ENCODE peak calls at places on chromosome 9, in seven cellular contexts. N is heart right ventricle; P is naive thymus-derived CD4-positive, alpha-beta T cell; E is upper lobe of right lung; V is effector memory CD4-positive, alpha-beta T cell; Q is neuronal stem cell; X is HCT116. O is an unnamed sample. For H3K4me1 and H3K36me3, the result is how much of the 10 kb centered on the place peaks cover.

GRCh38 chr9:68685770-68686169 is 19.3 kb upstream of the PIP5K1B start:
- DNase-seq in P (no peak), E (no peak), V (no peak), Q (no peak), X (peak), N (no peak), O (no peak)

GRCh38 chr9:118252027-118252426 is 547.8 kb downstream of the TLR4 start:
- DNase-seq in P (no peak), Q (no peak), E (no peak), N (no peak), X (no peak), V (no peak), O (no peak)

GRCh38 chr9:9961934-9962333 is 650.9 kb downstream of the PTPRD start:
- DNase-seq in X (no peak), V (no peak), E (no peak), N (no peak), P (no peak), Q (no peak), O (no peak)

GRCh38 chr9:715310-715709 is 126.2 kb upstream of the DMRT1 start:
- DNase-seq in E (no peak), V (no peak), Q (no peak), N (no peak), P (no peak), X (no peak), O (no peak)

GRCh38 chr9:101274971-101275670 is 109.7 kb downstream of the BAAT start:
- DNase-seq in Q (no peak), N (no peak), E (no peak), P (no peak), X (no peak), V (no peak), O (no peak)

GRCh38 chr9:122092611-122093506 is at the start of gene TTLL11:
- DNase-seq in V (peak), E (peak), N (peak), P (peak), X (peak), Q (peak), O (peak)

GRCh38 chr9:82105729-82106128 is 117.2 kb downstream of the SPATA31D1 start:
- DNase-seq in Q (no peak), X (no peak), V (no peak), N (no peak), E (no peak), P (no peak), O (no peak)

GRCh38 chr9:35350212-35350611 is 139.7 kb upstream of the RUSC2 start:
- DNase-seq in P (no peak), E (no peak), Q (no peak), X (no peak), V (no peak), N (no peak), O (no peak)

GRCh38 chr9:77163889-77164288 is 13.4 kb upstream of the VPS13A start:
- DNase-seq in N (no peak), X (no peak), Q (no peak), V (no peak), P (no peak), E (no peak), O (no peak)

GRCh38 chr9:13728917-13729811 is 449.7 kb upstream of the MPDZ start:
- DNase-seq in Q (no peak), V (no peak), E (no peak), N (peak), P (no peak), X (no peak), O (no peak)

GRCh38 chr9:121698627-121699270 is 47.3 kb downstream of the DAB2IP start:
- DNase-seq in X (no peak), N (no peak), Q (peak), E (no peak), P (no peak), V (no peak), O (peak)

GRCh38 chr9:86985132-86985531 is 37.8 kb upstream of the GAS1 start:
- DNase-seq in P (no peak), N (no peak), Q (no peak), E (no peak), X (no peak), V (no peak), O (no peak)

GRCh38 chr9:124377551-124377950 is 37.7 kb downstream of the PSMB7 start:
- DNase-seq in N (no peak), V (no peak), Q (no peak), P (no peak), X (no peak), E (no peak), O (no peak)

GRCh38 chr9:121811751-121812150 is 160.3 kb downstream of the DAB2IP start:
- DNase-seq in V (no peak), N (no peak), Q (no peak), P (no peak), E (peak), X (no peak), O (no peak)

GRCh38 chr9:5630038-5630507 is 1.2 kb downstream of the RIC1 start:
- DNase-seq in P (peak), Q (peak), X (no peak), V (no peak), E (no peak), N (no peak), O (no peak)

GRCh38 chr9:120071760-120072159 is 508.2 kb downstream of the CDK5RAP2 start:
- DNase-seq in V (no peak), P (no peak), Q (no peak), N (no peak), E (no peak), X (no peak), O (no peak)

GRCh38 chr9:126532489-126532888 is 81.2 kb upstream of the LMX1B start:
- DNase-seq in E (no peak), N (no peak), V (no peak), X (no peak), P (no peak), Q (no peak), O (no peak)

GRCh38 chr9:111944467-111944866 is 47.9 kb downstream of the UGCG start:
- DNase-seq in X (no peak), N (no peak), Q (no peak), V (no peak), E (no peak), P (no peak), O (no peak)

GRCh38 chr9:73807956-73808355 is 656.3 kb downstream of the ANXA1 start:
- DNase-seq in N (no peak), X (no peak), E (no peak), V (no peak), Q (no peak), P (no peak), O (no peak)

GRCh38 chr9:136725612-136726011 is 13.2 kb downstream of the DIPK1B start:
- DNase-seq in E (no peak), X (no peak), N (no peak), P (no peak), V (no peak), Q (no peak), O (no peak)

GRCh38 chr9:89792189-89793123 is 187.6 kb downstream of the GADD45G start:
- DNase-seq in X (no peak), V (no peak), P (no peak), Q (no peak), E (no peak), N (no peak), O (no peak)

GRCh38 chr9:21688108-21689102 is 114.0 kb upstream of the MTAP start:
- DNase-seq in V (no peak), Q (no peak), N (no peak), E (no peak), P (no peak), X (no peak), O (no peak)
- H3K4me1 ChIP-seq in V (under half), Q (under half), N (under half), E (under half), P (under half), X (half or more), O (under half)

DNA sequence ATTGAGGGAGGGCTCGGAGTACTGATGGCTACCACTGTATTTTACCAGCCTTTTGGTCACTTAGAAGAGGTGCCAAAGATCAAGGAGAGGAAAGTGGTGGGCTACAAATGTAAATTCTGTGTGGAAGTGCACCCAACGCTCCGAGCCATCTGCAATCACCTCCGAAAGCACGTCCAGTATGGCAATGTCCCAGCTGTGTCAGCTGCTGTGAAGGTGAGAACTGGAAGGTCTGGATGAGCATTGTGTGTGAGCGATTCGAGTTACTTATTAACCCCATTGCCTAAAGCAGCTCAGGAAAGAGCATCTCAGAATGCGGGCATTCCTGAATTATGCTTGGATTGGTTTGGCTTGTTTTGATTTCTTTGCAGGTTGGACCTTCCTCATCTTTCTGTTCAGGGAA is 67.5 kb downstream of the ZNF462 start:
- DNase-seq in Q (no peak), N (no peak), E (no peak), V (no peak), X (no peak), P (no peak), O (no peak)
- H3K36me3 ChIP-seq in Q (half or more), N (under half), E (under half), V (under half), X (under half), P (under half), O (half or more)

DNA sequence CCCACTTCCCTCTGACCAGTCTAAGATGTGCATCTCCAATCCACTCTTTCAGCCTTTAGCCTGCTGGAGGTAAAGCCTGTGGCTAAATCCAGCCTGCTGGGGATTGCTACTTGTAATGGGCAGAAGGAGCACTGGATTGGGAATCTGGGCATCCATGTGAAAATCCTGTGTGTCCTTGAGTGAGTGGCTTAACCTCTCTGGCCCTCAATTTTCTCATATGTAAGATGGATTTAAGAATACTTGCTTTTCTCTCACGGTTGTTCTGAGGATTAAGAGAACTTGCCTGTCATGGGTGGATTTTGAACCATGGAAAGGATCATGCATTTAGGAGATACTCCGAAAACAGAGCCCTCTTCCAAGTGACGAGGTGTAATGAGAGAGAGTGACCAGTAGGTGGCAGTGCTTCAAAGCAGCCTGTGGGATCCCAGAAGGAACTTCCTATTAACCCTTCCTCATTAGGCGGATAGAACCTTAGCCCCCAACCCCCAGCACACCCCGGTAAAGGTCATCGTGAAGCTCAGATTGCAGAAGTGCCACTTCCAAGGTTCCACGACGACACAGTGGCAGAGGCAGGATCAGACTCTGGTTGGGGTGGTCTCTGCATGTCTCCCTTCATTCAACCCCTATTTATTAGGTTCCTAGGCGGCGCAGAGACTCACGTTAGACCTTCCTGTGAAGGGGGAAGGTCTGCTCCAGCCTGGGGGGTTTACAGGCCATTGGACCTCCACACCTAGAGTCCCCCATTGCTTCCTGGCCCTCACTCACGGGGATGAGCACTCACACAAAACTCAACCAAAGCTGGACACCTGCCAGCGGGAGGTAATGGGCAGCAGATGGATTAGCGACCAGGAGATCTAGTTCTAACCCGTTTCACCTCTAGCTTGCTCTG is 68.7 kb upstream of the ZNF618 start:
- DNase-seq in V (no peak), X (peak), N (peak), Q (peak), P (peak), E (no peak), O (no peak)
- H3K4me1 ChIP-seq in V (under half), X (under half), N (under half), Q (under half), P (under half), E (under half), O (under half)

DNA sequence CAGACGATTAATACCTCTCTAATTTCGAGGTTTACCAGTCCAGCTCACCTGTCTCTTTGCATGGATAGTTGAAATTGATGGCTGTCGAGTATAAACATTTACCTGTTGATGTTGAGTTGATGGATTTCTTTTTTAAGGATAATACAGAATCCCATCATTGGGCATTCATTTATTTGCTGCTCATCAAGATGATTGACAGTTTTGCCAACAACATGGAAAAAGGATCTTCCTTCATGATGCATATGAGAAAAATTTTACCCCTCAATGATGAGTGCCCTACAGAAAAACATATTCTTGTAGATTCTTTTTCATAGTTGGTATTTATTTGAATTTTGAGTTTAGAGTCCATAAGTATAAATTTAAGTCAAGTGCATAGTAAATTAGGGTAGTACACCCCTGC is 59.2 kb downstream of the ZCCHC7 start:
- DNase-seq in Q (no peak), N (no peak), E (no peak), V (no peak), X (no peak), P (no peak), O (no peak)
- H3K36me3 ChIP-seq in Q (under half), N (under half), E (under half), V (under half), X (under half), P (under half), O (under half)

GRCh38 chr9:127556871-127557270 is 55.2 kb upstream of the STXBP1 start:
- DNase-seq in N (no peak), Q (no peak), X (no peak), E (no peak), P (no peak), V (no peak), O (no peak)
- H3K4me1 ChIP-seq in N (half or more), Q (under half), X (half or more), E (half or more), P (under half), V (under half), O (under half)

O was measured in kidney.